ENCODE peak calls at places on chromosomes 13 and 19, in five cellular contexts. P is colonic mucosa, S is GM10248, Q is T-helper 9 cell, E is heart left ventricle. H is an unnamed sample.

GRCh38 chr19:2523630-2524311 is 47.8 kb downstream of the GADD45B start:
- DNase-seq in P (no peak), S (no peak), Q (no peak), E (no peak), H (no peak)

GRCh38 chr13:62293081-62293480 is 877.4 kb upstream of the PCDH20 start:
- DNase-seq in P (no peak), S (no peak), Q (no peak), E (no peak), H (no peak)

GRCh38 chr19:20472854-20473253 is 92.7 kb downstream of the ZNF737 start:
- DNase-seq in P (no peak), S (no peak), Q (no peak), E (no peak), H (no peak)

GRCh38 chr19:47663911-47664771 is 49.1 kb upstream of the EHD2 start:
- DNase-seq in P (peak), S (no peak), Q (no peak), E (peak), H (peak)

GRCh38 chr19:13155472-13156284 is 5.5 kb downstream of the IER2 start:
- DNase-seq in P (peak), S (peak), Q (peak), E (peak), H (peak)

GRCh38 chr13:20528451-20528850 is 2.8 kb upstream of the CRYL1 start:
- DNase-seq in P (no peak), S (peak), Q (no peak), E (no peak), H (no peak)

GRCh38 chr13:45658586-45659235 is 43.2 kb upstream of the ERICH6B start:
- DNase-seq in P (no peak), S (no peak), Q (no peak), E (no peak), H (no peak)

GRCh38 chr19:11205939-11206570 is 8.7 kb upstream of the KANK2 start:
- DNase-seq in P (no peak), S (peak), Q (no peak), E (no peak), H (no peak)

GRCh38 chr19:2527171-2527570 is 51.2 kb downstream of the GADD45B start:
- DNase-seq in P (no peak), S (no peak), Q (no peak), E (no peak), H (no peak)

GRCh38 chr19:40586611-40587010 is 9.9 kb downstream of the SHKBP1 start:
- DNase-seq in P (no peak), S (no peak), Q (no peak), E (no peak), H (no peak)

GRCh38 chr19:3006075-3006767 is 22.9 kb downstream of the TLE2 start:
- DNase-seq in P (peak), S (no peak), Q (no peak), E (no peak), H (no peak)

GRCh38 chr13:107348931-107349330 is 781.0 kb upstream of the ARGLU1 start:
- DNase-seq in P (no peak), S (no peak), Q (no peak), E (no peak), H (no peak)

GRCh38 chr13:19726611-19727010 is 56.1 kb downstream of the PSPC1 start:
- DNase-seq in P (no peak), S (no peak), Q (no peak), E (no peak), H (no peak)

GRCh38 chr19:19081642-19082151 is 17.9 kb downstream of the SLC25A42 start:
- DNase-seq in P (no peak), S (no peak), Q (no peak), E (peak), H (peak)

GRCh38 chr19:51788936-51789795 is 5.8 kb upstream of the FPR3 start:
- DNase-seq in P (no peak), S (no peak), Q (no peak), E (no peak), H (no peak)

GRCh38 chr13:24148414-24149305 is 11.9 kb upstream of the SPATA13 start:
- DNase-seq in P (no peak), S (no peak), Q (no peak), E (no peak), H (no peak)

GRCh38 chr13:23069571-23069970 is 111.2 kb upstream of the SGCG start:
- DNase-seq in P (no peak), S (no peak), Q (no peak), E (no peak), H (no peak)

GRCh38 chr19:20051841-20052768 is 12.8 kb upstream of the ZNF682 start:
- DNase-seq in P (peak), S (peak), Q (peak), E (peak), H (peak)

GRCh38 chr13:113974304-113975281 is 717 bp upstream of the C13orf46 start:
- DNase-seq in P (no peak), S (no peak), Q (no peak), E (no peak), H (no peak)

GRCh38 chr13:90706631-90707030 is 640.9 kb upstream of the MIR17HG start:
- DNase-seq in P (no peak), S (no peak), Q (no peak), E (no peak), H (no peak)

GRCh38 chr19:20611866-20612265 is 46.3 kb upstream of the ZNF737 start:
- DNase-seq in P (no peak), S (no peak), Q (no peak), E (no peak), H (no peak)

GRCh38 chr19:32626969-32627368 is 46.0 kb downstream of the PDCD5 start:
- DNase-seq in P (no peak), S (no peak), Q (no peak), E (no peak), H (no peak)

GRCh38 chr19:7488736-7489353 is at the start of gene PEX11G:
- DNase-seq in P (peak), S (peak), Q (peak), E (peak), H (peak)

GRCh38 chr19:1279782-1280341 is 4.5 kb downstream of the FAM174C start:
- DNase-seq in P (peak), S (peak), Q (peak), E (peak), H (peak)

GRCh38 chr19:53394522-53394973 is 401 bp upstream of the ZNF765 start:
- DNase-seq in P (no peak), S (peak), Q (no peak), E (peak), H (peak)

GRCh38 chr13:46341112-46341711 is 45.8 kb downstream of the RUBCNL start:
- DNase-seq in P (no peak), S (peak), Q (no peak), E (no peak), H (no peak)

H was measured in uterus.